ENCODE peak calls at places on chromosomes 16 and 17, in eight cellular contexts. W is AG10803, C is NB4, O is kidney epithelial cell, A is mesothelial cell of epicardium, H is psoas muscle, P is stomach, U is heart right ventricle. D is an unnamed sample.

GRCh38 chr16:84924339-84925091 is 86.8 kb downstream of the ZDHHC7 start:
- DNase-seq in H (peak; percentile 92), C (no peak), P (no peak), A (no peak), U (peak; percentile 71), O (no peak), W (no peak), D (no peak)

GRCh38 chr17:37360632-37361031 is 15.2 kb upstream of the C17orf78 start:
- DNase-seq in H (no peak), A (no peak), O (no peak), P (no peak), C (peak; percentile 47), U (no peak), W (peak; percentile 6), D (no peak)

GRCh38 chr16:54050281-54051210 is 236.0 kb downstream of the IRX3 start:
- DNase-seq in H (no peak), U (no peak), C (peak; percentile 99), A (no peak), P (no peak), O (no peak), W (no peak), D (no peak)

GRCh38 chr17:32946375-32947135 is 18.6 kb downstream of the TMEM98 start:
- DNase-seq in U (no peak), W (no peak), A (no peak), O (no peak), P (no peak), C (no peak), H (no peak), D (no peak)

GRCh38 chr17:45144199-45145034 is 3.9 kb upstream of the HEXIM1 start:
- DNase-seq in C (peak; percentile 54), U (peak; percentile 73), O (no peak), P (peak; percentile 54), H (peak; percentile 81), A (no peak), W (peak; percentile 43), D (no peak)

GRCh38 chr17:7588553-7589203 is 1.2 kb downstream of the SOX15 start:
- DNase-seq in A (no peak), O (no peak), C (no peak), P (no peak), W (no peak), U (no peak), H (peak; percentile 55), D (no peak)

GRCh38 chr16:89974860-89975259 is 26.3 kb downstream of the DEF8 start:
- DNase-seq in W (no peak), O (no peak), H (no peak), C (no peak), A (no peak), U (no peak), P (no peak), D (no peak)

GRCh38 chr17:40418428-40418706 is 671 bp upstream of the TOP2A start:
- DNase-seq in W (no peak), U (no peak), A (no peak), H (peak; percentile 60), P (no peak), C (no peak), O (no peak), D (no peak)

GRCh38 chr17:34382586-34383224 is 19.7 kb upstream of the CCL1 start:
- DNase-seq in A (no peak), W (no peak), P (no peak), O (no peak), C (peak; percentile 76), H (no peak), U (no peak), D (no peak)

GRCh38 chr16:4477966-4478365 is 1.8 kb downstream of the HMOX2 start:
- DNase-seq in W (peak; percentile 53), C (peak; percentile 63), O (no peak), H (no peak), U (no peak), A (no peak), P (no peak), D (no peak)

GRCh38 chr17:68599091-68599872 is 1.9 kb downstream of the FAM20A start:
- DNase-seq in W (peak; percentile 91), P (no peak), A (no peak), C (no peak), H (no peak), U (no peak), O (no peak), D (no peak)

GRCh38 chr16:80536246-80536645 is 4.5 kb upstream of the DYNLRB2 start:
- DNase-seq in W (no peak), U (no peak), A (no peak), O (no peak), H (no peak), C (no peak), P (no peak), D (no peak)

GRCh38 chr17:35147313-35147982 is at the start of gene UNC45B:
- DNase-seq in W (no peak), C (no peak), O (no peak), H (peak; percentile 88), P (no peak), A (no peak), U (peak; percentile 58), D (no peak)

GRCh38 chr17:8954339-8954738 is 11.2 kb downstream of the PIK3R5 start:
- DNase-seq in O (no peak), P (peak; percentile 50), C (peak; percentile 93), U (peak; percentile 56), W (no peak), H (peak; percentile 75), A (no peak), D (no peak)

GRCh38 chr16:8848939-8849391 is 19.8 kb downstream of the CARHSP1 start:
- DNase-seq in U (no peak), H (no peak), P (no peak), A (no peak), W (peak; percentile 76), O (no peak), C (peak; percentile 17), D (no peak)

GRCh38 chr17:48756816-48757215 is 28.3 kb upstream of the HOXB13 start:
- DNase-seq in U (no peak), O (no peak), H (no peak), C (peak; percentile 40), A (no peak), W (no peak), P (peak; percentile 81), D (no peak)

GRCh38 chr17:32514587-32514986 is 27.8 kb downstream of the CDK5R1 start:
- DNase-seq in W (no peak), O (no peak), A (no peak), H (no peak), P (no peak), C (no peak), U (no peak), D (no peak)

GRCh38 chr16:84810518-84811273 is 9.1 kb upstream of the CRISPLD2 start:
- DNase-seq in P (no peak), U (no peak), H (peak; percentile 42), A (no peak), O (no peak), W (peak; percentile 85), C (peak; percentile 96), D (no peak)

GRCh38 chr17:79473836-79474204 is 137.0 kb downstream of the RBFOX3 start:
- DNase-seq in C (no peak), A (no peak), H (no peak), W (no peak), U (no peak), O (no peak), P (no peak), D (no peak)

GRCh38 chr17:30104575-30105339 is 11.9 kb upstream of the NSRP1 start:
- DNase-seq in W (peak; percentile 80), H (peak; percentile 72), P (peak; percentile 82), A (peak; percentile 73), C (peak; percentile 100), O (no peak), U (peak; percentile 54), D (peak; percentile 80)

GRCh38 chr17:51259574-51260236 is at the start of gene MBTD1:
- DNase-seq in P (peak; percentile 94), H (peak; percentile 97), U (peak; percentile 95), A (peak; percentile 95), C (peak; percentile 97), O (peak; percentile 84), W (peak; percentile 95), D (peak; percentile 91)
- TF ChIP-seq CTCF in P (no peak), H (no peak), U (no peak), A (no peak), C (no peak), O (no peak), W (no peak), D (no peak)

GRCh38 chr17:65185686-65186382 is 48.7 kb downstream of the RGS9 start:
- DNase-seq in P (no peak), U (no peak), O (no peak), W (no peak), H (no peak), C (no peak), A (no peak), D (no peak)
- TF ChIP-seq CTCF in P (no peak), U (no peak), O (no peak), W (no peak), H (no peak), C (peak; percentile 7), A (no peak), D (no peak)

DNA sequence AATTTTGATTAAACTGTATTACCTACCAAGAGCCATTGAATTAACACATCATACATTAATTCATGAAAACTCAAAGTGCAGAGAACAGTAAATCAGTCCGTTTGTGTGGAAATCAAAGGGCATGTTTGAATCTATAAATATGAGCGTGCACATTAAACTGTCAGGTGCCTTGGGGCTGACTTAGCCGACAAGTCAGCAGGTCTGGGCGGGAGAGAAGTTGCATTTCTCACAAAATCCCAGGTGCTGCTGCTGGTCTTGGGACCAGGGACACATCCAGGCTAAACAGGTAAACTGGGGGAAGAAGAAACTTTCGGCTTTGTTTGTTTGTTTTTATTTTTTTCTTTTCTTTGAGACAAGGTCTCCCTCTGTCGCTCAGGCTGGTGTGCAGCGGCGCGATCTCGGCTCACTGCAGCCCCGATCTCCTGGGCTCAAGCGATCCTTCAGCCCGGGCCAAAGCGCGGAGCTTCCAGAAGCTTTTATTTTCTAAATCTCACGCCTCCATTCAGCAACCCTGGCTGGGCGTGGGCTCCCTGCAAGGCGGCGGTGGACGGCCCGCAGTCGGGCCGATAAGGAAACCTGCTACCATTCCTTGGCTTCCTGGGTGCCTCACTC is 213.9 kb downstream of the MRTFB start:
- DNase-seq in P (peak; percentile 67), O (no peak), H (peak; percentile 83), A (no peak), W (peak; percentile 67), C (no peak), U (no peak), D (no peak)
- TF ChIP-seq CTCF in P (peak; percentile 14), O (peak; percentile 47), H (peak; percentile 26), A (no peak), W (peak; percentile 45), C (peak; percentile 7), U (no peak), D (peak; percentile 52)

DNA sequence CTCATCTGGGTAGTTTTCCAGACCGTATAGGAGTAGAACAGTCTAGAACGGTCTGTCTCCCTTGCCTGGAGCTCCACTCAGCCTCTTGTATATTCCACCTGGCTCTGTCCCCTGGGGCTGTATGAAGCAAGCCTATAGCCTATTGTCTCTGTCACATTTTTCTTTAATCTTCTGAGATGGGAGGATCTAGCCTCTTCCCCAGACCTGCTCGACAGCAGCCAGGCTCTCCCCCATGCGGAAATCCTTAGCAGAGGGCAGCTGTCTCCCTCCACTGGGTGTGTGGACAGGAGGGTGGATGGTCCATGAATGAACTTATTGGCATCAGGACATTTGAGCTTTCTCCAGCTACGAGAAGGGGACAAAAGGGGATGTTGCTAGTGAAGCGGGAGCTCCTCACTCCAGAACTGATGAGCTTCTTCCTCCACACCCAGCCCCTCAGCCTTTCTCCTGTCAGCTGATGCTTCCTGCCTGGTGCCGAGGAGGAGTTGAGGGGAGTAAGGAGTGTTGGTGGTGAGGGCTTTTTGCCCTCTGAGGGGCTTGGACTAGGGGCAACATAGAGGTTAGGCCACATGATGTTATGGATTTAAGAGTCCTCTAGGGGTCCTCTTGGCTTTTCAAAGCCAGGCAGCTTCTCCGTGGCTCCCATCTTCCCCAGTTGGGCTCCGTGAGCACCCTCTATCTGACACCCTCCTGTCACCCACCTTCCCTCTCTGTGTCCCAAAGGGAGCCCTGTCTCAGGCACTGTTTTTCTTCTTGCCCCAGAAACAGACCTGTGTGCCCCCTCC is 28.0 kb downstream of the ARHGAP23 start:
- DNase-seq in P (no peak), A (no peak), U (no peak), O (no peak), H (no peak), C (no peak), W (no peak), D (no peak)
- TF ChIP-seq CTCF in P (no peak), A (peak; percentile 49), U (no peak), O (peak; percentile 22), H (no peak), C (peak; percentile 65), W (no peak), D (peak; percentile 38)